ENCODE peak calls at places on chromosomes 13 and 19, in six cellular contexts. One of them, this sample, is unnamed.

GRCh38 chr13:97224544-97225324 is 2.6 kb downstream of the MBNL2 start:
- DNase-seq in mucosa of descending colon: peak; percentile 65
- DNase-seq in H1: no peak
- DNase-seq in IMR-90: peak; percentile 41
- DNase-seq in cardiac muscle cell: no peak
- DNase-seq in lower lobe of right lung: no peak
- DNase-seq in this sample: no peak

GRCh38 chr13:97429681-97430081 is 4.3 kb upstream of the RAP2A start:
- DNase-seq in H1: no peak
- DNase-seq in cardiac muscle cell: no peak
- DNase-seq in lower lobe of right lung: no peak
- DNase-seq in mucosa of descending colon: peak; percentile 7
- DNase-seq in IMR-90: peak; percentile 50
- DNase-seq in this sample: no peak

GRCh38 chr19:8965887-8966286 is 44.3 kb downstream of the MUC16 start:
- DNase-seq in mucosa of descending colon: no peak
- DNase-seq in H1: no peak
- DNase-seq in IMR-90: no peak
- DNase-seq in lower lobe of right lung: no peak
- DNase-seq in cardiac muscle cell: no peak
- DNase-seq in this sample: no peak

GRCh38 chr19:51810228-51810627 is 15.3 kb downstream of the FPR3 start:
- DNase-seq in lower lobe of right lung: no peak
- DNase-seq in IMR-90: no peak
- DNase-seq in mucosa of descending colon: no peak
- DNase-seq in H1: no peak
- DNase-seq in cardiac muscle cell: no peak
- DNase-seq in this sample: no peak

GRCh38 chr19:10780368-10780767 is 55.6 kb downstream of the TMED1 start:
- DNase-seq in cardiac muscle cell: no peak
- DNase-seq in lower lobe of right lung: peak; percentile 61
- DNase-seq in mucosa of descending colon: peak; percentile 43
- DNase-seq in H1: no peak
- DNase-seq in IMR-90: peak; percentile 54
- DNase-seq in this sample: no peak

GRCh38 chr13:60369242-60369641 is 27.8 kb upstream of the TDRD3 start:
- DNase-seq in IMR-90: peak; percentile 2
- DNase-seq in lower lobe of right lung: no peak
- DNase-seq in H1: no peak
- DNase-seq in mucosa of descending colon: no peak
- DNase-seq in cardiac muscle cell: no peak
- DNase-seq in this sample: no peak

GRCh38 chr13:77521595-77522367 is 13.7 kb upstream of the SCEL start:
- DNase-seq in IMR-90: no peak
- DNase-seq in mucosa of descending colon: no peak
- DNase-seq in cardiac muscle cell: no peak
- DNase-seq in lower lobe of right lung: peak; percentile 77
- DNase-seq in H1: peak; percentile 17
- DNase-seq in this sample: peak; percentile 85

GRCh38 chr19:47228937-47229673 is 1.9 kb downstream of the BBC3 start:
- DNase-seq in lower lobe of right lung: no peak
- DNase-seq in mucosa of descending colon: no peak
- DNase-seq in H1: no peak
- DNase-seq in cardiac muscle cell: no peak
- DNase-seq in IMR-90: peak; percentile 61
- DNase-seq in this sample: no peak

GRCh38 chr19:39425744-39426143 is 10.0 kb downstream of the RPS16 start:
- DNase-seq in lower lobe of right lung: no peak
- DNase-seq in H1: no peak
- DNase-seq in mucosa of descending colon: no peak
- DNase-seq in cardiac muscle cell: no peak
- DNase-seq in IMR-90: no peak
- DNase-seq in this sample: no peak

GRCh38 chr19:2051771-2052704 is 994 bp upstream of the MKNK2 start:
- DNase-seq in cardiac muscle cell: no peak
- DNase-seq in H1: no peak
- DNase-seq in mucosa of descending colon: peak; percentile 80
- DNase-seq in IMR-90: no peak
- DNase-seq in lower lobe of right lung: peak; percentile 56
- DNase-seq in this sample: no peak

GRCh38 chr13:110352735-110353134 is 45.7 kb downstream of the COL4A2 start:
- DNase-seq in H1: no peak
- DNase-seq in IMR-90: no peak
- DNase-seq in lower lobe of right lung: no peak
- DNase-seq in mucosa of descending colon: no peak
- DNase-seq in cardiac muscle cell: no peak
- DNase-seq in this sample: no peak

GRCh38 chr13:79404985-79405384 is 1.1 kb downstream of the RBM26 start:
- DNase-seq in IMR-90: no peak
- DNase-seq in lower lobe of right lung: no peak
- DNase-seq in mucosa of descending colon: no peak
- DNase-seq in cardiac muscle cell: no peak
- DNase-seq in H1: no peak
- DNase-seq in this sample: no peak

GRCh38 chr19:13154911-13155471 is 4.8 kb downstream of the IER2 start:
- DNase-seq in cardiac muscle cell: peak; percentile 53
- DNase-seq in IMR-90: peak; percentile 65
- DNase-seq in lower lobe of right lung: peak; percentile 89
- DNase-seq in H1: no peak
- DNase-seq in mucosa of descending colon: peak; percentile 95
- DNase-seq in this sample: peak; percentile 90

GRCh38 chr19:46385636-46386035 is 27.7 kb downstream of the CCDC8 start:
- DNase-seq in IMR-90: no peak
- DNase-seq in H1: no peak
- DNase-seq in cardiac muscle cell: no peak
- DNase-seq in mucosa of descending colon: no peak
- DNase-seq in lower lobe of right lung: peak; percentile 30
- DNase-seq in this sample: no peak

GRCh38 chr19:30449673-30450072 is 77.5 kb downstream of the ZNF536 start:
- DNase-seq in H1: no peak
- DNase-seq in cardiac muscle cell: no peak
- DNase-seq in mucosa of descending colon: no peak
- DNase-seq in IMR-90: no peak
- DNase-seq in lower lobe of right lung: no peak
- DNase-seq in this sample: no peak

GRCh38 chr13:113050856-113051431 is 54.6 kb upstream of the F7 start:
- DNase-seq in H1: no peak
- DNase-seq in IMR-90: no peak
- DNase-seq in cardiac muscle cell: no peak
- DNase-seq in lower lobe of right lung: peak; percentile 35
- DNase-seq in mucosa of descending colon: no peak
- DNase-seq in this sample: peak; percentile 55

GRCh38 chr13:79631260-79631659 is 150.3 kb downstream of the NDFIP2 start:
- DNase-seq in H1: no peak
- DNase-seq in lower lobe of right lung: no peak
- DNase-seq in IMR-90: peak; percentile 49
- DNase-seq in cardiac muscle cell: no peak
- DNase-seq in mucosa of descending colon: no peak
- DNase-seq in this sample: peak; percentile 64

GRCh38 chr13:110305949-110306339 is 1.0 kb downstream of the COL4A1 start:
- DNase-seq in IMR-90: no peak
- DNase-seq in H1: no peak
- DNase-seq in lower lobe of right lung: no peak
- DNase-seq in cardiac muscle cell: no peak
- DNase-seq in mucosa of descending colon: no peak
- DNase-seq in this sample: no peak

GRCh38 chr13:50645092-50645491 is 198.4 kb downstream of the DLEU7 start:
- DNase-seq in lower lobe of right lung: no peak
- DNase-seq in cardiac muscle cell: no peak
- DNase-seq in H1: no peak
- DNase-seq in mucosa of descending colon: no peak
- DNase-seq in IMR-90: no peak
- DNase-seq in this sample: no peak

GRCh38 chr19:49880162-49880869 is 2.8 kb downstream of the TBC1D17 start:
- DNase-seq in lower lobe of right lung: peak; percentile 46
- DNase-seq in mucosa of descending colon: peak; percentile 19
- DNase-seq in H1: no peak
- DNase-seq in cardiac muscle cell: no peak
- DNase-seq in IMR-90: no peak
- DNase-seq in this sample: no peak
- H3K36me3 ChIP-seq in lower lobe of right lung: peaks cover 70% of the 10 kb centered on the region
- H3K36me3 ChIP-seq in mucosa of descending colon: peaks cover 10% of the 10 kb centered on the region
- H3K36me3 ChIP-seq in H1: peaks cover 45% of the 10 kb centered on the region
- H3K36me3 ChIP-seq in cardiac muscle cell: peaks cover 37% of the 10 kb centered on the region
- H3K36me3 ChIP-seq in IMR-90: peaks cover 53% of the 10 kb centered on the region
- H3K36me3 ChIP-seq in this sample: peaks cover 38% of the 10 kb centered on the region

GRCh38 chr13:114110091-114110829 is 22.2 kb downstream of the RASA3 start:
- DNase-seq in H1: no peak
- DNase-seq in lower lobe of right lung: peak; percentile 78
- DNase-seq in IMR-90: no peak
- DNase-seq in cardiac muscle cell: no peak
- DNase-seq in mucosa of descending colon: no peak
- DNase-seq in this sample: peak; percentile 58
- TF ChIP-seq CTCF in H1: peak; percentile 62
- TF ChIP-seq CTCF in lower lobe of right lung: peak; percentile 26
- TF ChIP-seq CTCF in IMR-90: peak; percentile 2
- TF ChIP-seq CTCF in cardiac muscle cell: no peak
- TF ChIP-seq CTCF in mucosa of descending colon: no peak
- TF ChIP-seq CTCF in this sample: no peak

DNA sequence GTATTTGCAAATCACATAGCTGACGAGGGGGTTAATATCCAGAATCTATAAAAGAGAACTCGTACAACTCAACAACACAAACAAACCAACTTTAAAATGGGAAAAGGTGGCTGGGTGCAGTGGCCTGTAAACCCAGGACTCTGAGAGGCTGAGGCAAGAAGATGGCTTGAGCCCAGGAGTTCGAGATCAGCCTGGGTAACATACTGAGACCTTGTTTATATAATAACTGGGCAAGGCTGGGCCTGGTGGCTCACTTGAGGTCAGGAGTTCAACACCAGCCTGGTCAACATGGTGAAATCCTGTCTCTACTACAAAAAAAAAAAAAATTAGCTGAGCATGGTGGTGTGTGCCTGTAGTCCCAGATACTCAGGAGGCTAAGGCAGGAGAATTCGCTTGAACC is 21.8 kb upstream of the TM6SF2 start:
- DNase-seq in cardiac muscle cell: no peak
- DNase-seq in H1: no peak
- DNase-seq in IMR-90: no peak
- DNase-seq in mucosa of descending colon: no peak
- DNase-seq in lower lobe of right lung: no peak
- DNase-seq in this sample: no peak
- H3K36me3 ChIP-seq in cardiac muscle cell: peaks cover 19% of the 10 kb centered on the region
- H3K36me3 ChIP-seq in H1: peaks cover 12% of the 10 kb centered on the region
- H3K36me3 ChIP-seq in IMR-90: peaks cover 37% of the 10 kb centered on the region
- H3K36me3 ChIP-seq in mucosa of descending colon: no peaks in the 10 kb centered on the region
- H3K36me3 ChIP-seq in lower lobe of right lung: peaks cover 57% of the 10 kb centered on the region
- H3K36me3 ChIP-seq in this sample: peaks cover 41% of the 10 kb centered on the region

DNA sequence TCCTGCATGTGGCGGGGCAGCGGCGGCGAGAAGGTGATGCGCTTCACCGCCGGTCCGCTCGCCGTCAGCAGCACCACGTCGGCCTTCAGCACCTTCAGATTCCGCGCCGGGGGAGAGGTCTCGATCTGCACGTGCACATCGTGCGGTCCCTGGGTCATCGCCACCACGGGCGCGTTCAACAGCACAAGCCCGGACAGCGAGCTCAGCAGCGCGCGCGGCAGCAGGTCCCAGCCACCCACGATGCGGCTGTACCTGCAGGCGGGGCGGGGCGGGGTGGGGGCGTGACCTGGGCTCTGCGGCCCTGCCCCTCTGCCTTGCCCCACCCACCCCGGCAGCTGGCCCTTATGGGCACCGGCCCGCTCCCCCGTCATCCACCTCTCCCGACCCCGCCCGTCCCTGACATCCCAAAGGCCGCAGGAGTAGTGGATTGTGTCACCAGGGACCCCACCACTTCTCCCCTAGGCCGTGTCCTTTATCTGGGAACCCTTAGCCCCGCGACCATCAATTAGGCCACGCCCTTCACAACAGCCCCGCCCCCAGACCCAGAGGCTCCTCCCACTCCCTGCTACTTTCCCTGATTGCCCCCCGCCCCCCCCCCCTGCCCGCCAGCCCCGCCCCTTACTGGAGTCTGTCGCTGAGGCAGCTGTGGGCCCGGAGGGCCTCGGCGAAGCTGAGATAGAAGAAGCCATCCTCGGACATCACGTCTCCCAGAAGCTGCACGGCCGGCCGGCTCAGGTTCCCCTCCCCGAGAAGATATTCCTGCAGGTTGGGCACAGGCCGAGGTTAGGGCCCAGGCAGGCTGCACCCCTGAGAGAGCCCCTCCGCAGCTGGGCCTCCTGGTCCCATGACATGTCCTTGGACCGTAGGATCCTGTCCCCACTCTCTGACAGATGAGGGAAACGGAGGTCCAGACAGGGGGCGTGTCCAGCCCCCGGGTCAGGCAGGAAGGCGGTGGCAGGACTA is 6.1 kb downstream of the IL4I1 start:
- DNase-seq in IMR-90: no peak
- DNase-seq in cardiac muscle cell: peak; percentile 64
- DNase-seq in H1: no peak
- DNase-seq in lower lobe of right lung: peak; percentile 71
- DNase-seq in mucosa of descending colon: peak; percentile 77
- DNase-seq in this sample: peak; percentile 42
- TF ChIP-seq CTCF in IMR-90: no peak
- TF ChIP-seq CTCF in cardiac muscle cell: peak; percentile 28
- TF ChIP-seq CTCF in H1: peak; percentile 3
- TF ChIP-seq CTCF in lower lobe of right lung: no peak
- TF ChIP-seq CTCF in mucosa of descending colon: no peak
- TF ChIP-seq CTCF in this sample: peak; percentile 77

GRCh38 chr19:53576941-53577653 is 39.2 kb downstream of the ZNF331 start:
- DNase-seq in lower lobe of right lung: no peak
- DNase-seq in H1: no peak
- DNase-seq in cardiac muscle cell: no peak
- DNase-seq in IMR-90: no peak
- DNase-seq in mucosa of descending colon: no peak
- DNase-seq in this sample: no peak
- H3K36me3 ChIP-seq in lower lobe of right lung: peaks cover 74% of the 10 kb centered on the region
- H3K36me3 ChIP-seq in H1: peaks cover 19% of the 10 kb centered on the region
- H3K36me3 ChIP-seq in cardiac muscle cell: peaks cover 18% of the 10 kb centered on the region
- H3K36me3 ChIP-seq in IMR-90: peaks cover 45% of the 10 kb centered on the region
- H3K36me3 ChIP-seq in mucosa of descending colon: no peaks in the 10 kb centered on the region
- H3K36me3 ChIP-seq in this sample: peaks cover 52% of the 10 kb centered on the region

DNA sequence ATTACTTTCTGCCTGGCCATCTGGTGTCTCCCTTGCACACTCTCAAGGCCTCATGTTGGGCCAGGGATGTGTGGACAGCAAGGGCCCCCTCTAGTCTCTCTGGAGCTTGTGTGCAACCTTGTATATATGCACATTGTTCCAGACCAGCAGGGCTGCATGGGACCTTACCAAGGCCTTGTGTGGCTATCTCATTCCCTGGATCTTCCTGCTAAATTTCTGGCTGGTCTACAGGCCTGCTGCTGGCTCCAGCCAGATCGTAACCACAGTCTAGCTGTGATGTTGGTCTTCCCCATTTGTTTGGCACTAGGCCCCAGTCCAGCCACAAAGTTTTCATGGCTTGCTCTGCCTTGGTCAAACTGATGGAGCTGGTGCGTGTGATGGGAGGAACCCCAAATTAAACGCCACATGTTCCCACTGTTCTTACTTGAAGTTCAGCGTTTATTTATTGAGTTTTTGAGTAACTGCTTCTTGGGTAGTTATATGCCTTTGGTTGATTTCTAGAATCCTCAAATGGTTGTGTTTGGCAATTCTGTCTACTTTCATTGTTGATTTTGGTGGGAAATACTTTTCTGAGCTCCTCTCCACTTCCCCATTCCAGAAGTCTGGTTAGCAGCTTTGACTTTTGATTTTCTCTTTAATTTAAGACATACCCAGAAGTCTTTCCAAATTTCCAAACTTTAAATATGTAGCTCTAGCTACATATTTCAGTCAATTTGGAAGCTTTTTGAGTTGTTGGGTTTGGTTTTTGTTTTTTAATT is 56.4 kb downstream of the SIPA1L3 start:
- DNase-seq in lower lobe of right lung: no peak
- DNase-seq in mucosa of descending colon: no peak
- DNase-seq in IMR-90: peak; percentile 47
- DNase-seq in H1: no peak
- DNase-seq in cardiac muscle cell: no peak
- DNase-seq in this sample: no peak
- TF ChIP-seq CTCF in lower lobe of right lung: no peak
- TF ChIP-seq CTCF in mucosa of descending colon: no peak
- TF ChIP-seq CTCF in IMR-90: no peak
- TF ChIP-seq CTCF in H1: no peak
- TF ChIP-seq CTCF in cardiac muscle cell: no peak
- TF ChIP-seq CTCF in this sample: no peak

GRCh38 chr19:5648464-5648863 is 25.6 kb downstream of the SAFB start:
- DNase-seq in lower lobe of right lung: no peak
- DNase-seq in mucosa of descending colon: no peak
- DNase-seq in IMR-90: no peak
- DNase-seq in H1: no peak
- DNase-seq in cardiac muscle cell: no peak
- DNase-seq in this sample: no peak
- H3K36me3 ChIP-seq in lower lobe of right lung: peaks cover 92% of the 10 kb centered on the region
- H3K36me3 ChIP-seq in mucosa of descending colon: peaks cover 27% of the 10 kb centered on the region
- H3K36me3 ChIP-seq in IMR-90: peaks cover 63% of the 10 kb centered on the region
- H3K36me3 ChIP-seq in H1: peaks cover 78% of the 10 kb centered on the region
- H3K36me3 ChIP-seq in cardiac muscle cell: peaks cover 81% of the 10 kb centered on the region
- H3K36me3 ChIP-seq in this sample: peaks cover 90% of the 10 kb centered on the region